ENCODE peak calls at places on chromosomes 3 and 15, in eight cellular contexts. O, T, P, Z, Q, F, Y and V are unnamed samples.
A peak's percentile ranks its signal among the peaks of the same experiment; 100 is the strongest.

GRCh38 chr15:92383528-92384326 is 10.0 kb upstream of the ST8SIA2 start:
- DNase-seq in Y (peak; percentile 11), Z (no peak), O (peak; percentile 62), P (peak; percentile 36), Q (peak; percentile 65), T (no peak), F (no peak), V (no peak)

GRCh38 chr3:71370467-71370866 is 213.1 kb downstream of the FOXP1 start:
- DNase-seq in O (no peak), T (no peak), F (no peak), P (no peak), Y (no peak), Z (no peak), Q (no peak), V (no peak)

GRCh38 chr3:189146842-189147241 is 24.9 kb upstream of the TPRG1 start:
- DNase-seq in Z (no peak), P (no peak), O (no peak), T (no peak), F (no peak), Q (no peak), Y (no peak), V (no peak)

GRCh38 chr15:42798802-42799201 is 61.9 kb upstream of the CDAN1 start:
- DNase-seq in Z (no peak), Y (no peak), T (no peak), O (no peak), P (no peak), F (no peak), Q (no peak), V (no peak)

GRCh38 chr3:36542186-36542585 is 161.9 kb downstream of the STAC start:
- DNase-seq in T (no peak), P (no peak), Y (peak; percentile 83), F (peak; percentile 84), Q (no peak), O (no peak), Z (no peak), V (no peak)

GRCh38 chr3:182601597-182601996 is 191.7 kb upstream of the ATP11B start:
- DNase-seq in Y (no peak), Q (no peak), T (no peak), P (no peak), F (no peak), Z (no peak), O (no peak), V (no peak)

GRCh38 chr15:52326758-52327157 is 31.2 kb upstream of the MYO5C start:
- DNase-seq in Y (peak; percentile 46), Z (no peak), P (no peak), O (peak; percentile 17), F (peak; percentile 60), Q (no peak), T (no peak), V (no peak)

GRCh38 chr15:31106495-31107300 is 5.2 kb upstream of the TRPM1 start:
- DNase-seq in Z (no peak), Y (peak; percentile 42), P (no peak), F (no peak), Q (no peak), T (no peak), O (no peak), V (peak; percentile 8)

GRCh38 chr15:76968310-76968709 is 26.6 kb upstream of the PSTPIP1 start:
- DNase-seq in Q (no peak), T (no peak), Z (no peak), F (peak; percentile 29), O (no peak), Y (peak; percentile 13), P (no peak), V (no peak)

GRCh38 chr15:44779761-44780160 is 43.4 kb downstream of the TRIM69 start:
- DNase-seq in Z (no peak), P (no peak), Q (no peak), Y (no peak), O (no peak), T (no peak), F (no peak), V (no peak)

GRCh38 chr15:67542462-67543347 is at the start of gene MAP2K5:
- DNase-seq in P (peak; percentile 61), O (peak; percentile 86), Z (no peak), Q (peak; percentile 90), T (peak; percentile 90), Y (peak; percentile 68), F (peak; percentile 70), V (peak; percentile 79)

GRCh38 chr3:129749692-129750091 is 143.2 kb upstream of the PLXND1 start:
- DNase-seq in F (no peak), Y (no peak), O (no peak), Q (no peak), T (no peak), Z (no peak), P (no peak), V (no peak)

GRCh38 chr3:65334045-65334665 is 646.4 kb upstream of the ADAMTS9 start:
- DNase-seq in T (no peak), Z (no peak), F (no peak), O (peak; percentile 9), Y (no peak), Q (peak; percentile 15), P (no peak), V (no peak)

GRCh38 chr3:87167634-87168456 is 59.3 kb upstream of the CHMP2B start:
- DNase-seq in Q (peak; percentile 36), O (peak; percentile 19), T (no peak), Z (no peak), P (no peak), F (peak; percentile 34), Y (peak; percentile 54), V (no peak)

GRCh38 chr3:102512734-102513518 is 78.1 kb downstream of the ZPLD1 start:
- DNase-seq in Z (no peak), O (no peak), Y (no peak), F (peak; percentile 25), P (no peak), T (no peak), Q (no peak), V (no peak)

GRCh38 chr3:181899702-181900101 is 188.0 kb downstream of the SOX2 start:
- DNase-seq in P (no peak), Z (no peak), Q (no peak), F (peak; percentile 90), O (no peak), T (no peak), Y (no peak), V (no peak)

GRCh38 chr3:43028678-43029490 is 49.8 kb downstream of the GASK1A start:
- DNase-seq in O (no peak), Z (no peak), P (no peak), F (no peak), T (no peak), Y (no peak), Q (peak; percentile 44), V (no peak)

GRCh38 chr3:66789584-66790237 is 208.4 kb upstream of the KBTBD8 start:
- DNase-seq in F (peak; percentile 14), T (no peak), Y (peak; percentile 15), P (no peak), Z (no peak), O (peak; percentile 46), Q (no peak), V (no peak)

GRCh38 chr15:99430881-99431401 is 134.8 kb upstream of the MEF2A start:
- DNase-seq in T (peak; percentile 53), Z (no peak), P (no peak), F (no peak), O (no peak), Y (no peak), Q (no peak), V (no peak)

GRCh38 chr15:46786886-46787285 is 930.4 kb upstream of the SEMA6D start:
- DNase-seq in Z (no peak), F (no peak), P (no peak), T (no peak), Y (no peak), O (peak; percentile 42), Q (no peak), V (no peak)

GRCh38 chr3:9067352-9067975 is 104.2 kb upstream of the RAD18 start:
- DNase-seq in O (peak; percentile 52), Y (peak; percentile 72), T (no peak), Q (peak; percentile 33), Z (peak; percentile 32), P (no peak), F (peak; percentile 56), V (no peak)

GRCh38 chr3:33146791-33147445 is 33.1 kb downstream of the CRTAP start:
- DNase-seq in O (no peak), T (no peak), P (no peak), F (peak; percentile 70), Y (peak; percentile 40), Q (no peak), Z (no peak), V (no peak)

GRCh38 chr15:33013827-33014445 is 180.6 kb downstream of the FMN1 start:
- DNase-seq in Y (peak; percentile 60), T (no peak), Z (no peak), O (no peak), P (no peak), F (peak; percentile 89), Q (peak; percentile 19), V (no peak)

GRCh38 chr3:197847866-197848401 is 56.9 kb downstream of the LRCH3 start:
- DNase-seq in Y (peak; percentile 25), F (no peak), P (no peak), O (no peak), Z (no peak), T (no peak), Q (no peak), V (no peak)

GRCh38 chr15:25989327-25989726 is 126.2 kb upstream of the ATP10A start:
- DNase-seq in P (peak; percentile 11), Q (no peak), F (no peak), T (no peak), O (no peak), Z (no peak), Y (no peak), V (no peak)
- TF ChIP-seq CTCF in P (no peak), Q (no peak), F (no peak), T (no peak), O (peak; percentile 17), Z (no peak), Y (no peak), V (peak; percentile 30)

GRCh38 chr3:49133226-49133951 is 539 bp upstream of the LAMB2 start:
- DNase-seq in F (peak; percentile 93), P (peak; percentile 70), Z (peak; percentile 69), Q (peak; percentile 80), O (peak; percentile 88), T (no peak), Y (peak; percentile 91), V (peak; percentile 86)
- TF ChIP-seq CTCF in F (no peak), P (no peak), Z (no peak), Q (no peak), O (no peak), T (no peak), Y (no peak), V (no peak)

DNA sequence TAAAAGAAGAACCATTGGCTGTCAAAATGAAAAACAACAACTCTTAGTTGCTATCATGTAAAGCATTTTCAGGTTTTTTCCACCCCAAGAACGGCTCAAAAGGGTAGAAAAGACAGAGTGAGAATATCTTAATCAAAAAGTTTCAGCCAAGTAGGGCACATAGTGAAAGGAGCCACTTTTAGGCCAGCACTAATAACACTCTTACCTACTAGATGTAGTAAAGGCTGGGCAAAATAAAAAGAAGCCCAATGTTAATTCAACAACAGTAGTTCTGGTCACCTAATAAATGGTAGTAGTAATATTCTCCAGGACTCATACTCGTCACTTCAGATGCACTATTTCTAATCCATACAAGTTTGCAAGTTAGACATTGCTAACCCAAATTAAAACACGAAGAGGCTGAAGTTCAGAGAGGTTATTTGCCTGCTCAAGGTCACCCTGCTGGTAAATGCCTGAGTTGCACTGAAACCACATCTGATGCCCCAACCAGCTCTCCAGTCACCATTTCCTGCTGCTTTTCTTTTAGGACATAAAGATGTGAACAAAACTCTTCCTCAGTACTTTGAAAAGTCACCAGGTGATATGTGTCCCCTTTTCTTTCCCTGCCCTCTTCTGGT is 7.5 kb downstream of the GOLIM4 start:
- DNase-seq in Y (peak; percentile 21), F (no peak), Z (no peak), Q (peak; percentile 41), T (no peak), P (no peak), O (no peak), V (no peak)
- TF ChIP-seq CTCF in Y (peak; percentile 42), F (no peak), Z (peak; percentile 35), Q (peak; percentile 74), T (peak; percentile 9), P (peak; percentile 56), O (peak; percentile 54), V (peak; percentile 63)

GRCh38 chr15:98142584-98142983 is 182.1 kb downstream of the ARRDC4 start:
- DNase-seq in Z (no peak), P (no peak), Q (no peak), O (no peak), T (no peak), F (no peak), Y (no peak), V (no peak)
- TF ChIP-seq CTCF in Z (no peak), P (no peak), Q (no peak), O (no peak), T (peak; percentile 41), F (no peak), Y (peak; percentile 6), V (peak; percentile 33)